ENCODE peak calls at places on chromosomes 16 and 17, in six cellular contexts. M is astrocyte of the cerebellum, C is Peyer's patch, Y is fibroblast of the aortic adventitia, O is mesothelial cell of epicardium, E is omental fat pad. F is an unnamed sample.

GRCh38 chr16:49830873-49831272 is 25.0 kb downstream of the ZNF423 start:
- DNase-seq in M (no peak), C (no peak), Y (no peak), O (no peak), E (no peak), F (no peak)

GRCh38 chr17:36849871-36850348 is 87.4 kb upstream of the LHX1 start:
- DNase-seq in M (peak; percentile 9), C (no peak), Y (peak; percentile 63), O (no peak), E (no peak), F (no peak)

GRCh38 chr17:44549736-44550135 is 7.5 kb upstream of the FZD2 start:
- DNase-seq in M (no peak), C (no peak), Y (no peak), O (no peak), E (no peak), F (no peak)

GRCh38 chr16:14613991-14614390 is 16.1 kb downstream of the PARN start:
- DNase-seq in M (no peak), C (no peak), Y (no peak), O (no peak), E (no peak), F (no peak)

GRCh38 chr17:2057714-2058520 is 3.0 kb downstream of the HIC1 start:
- DNase-seq in M (no peak), C (peak; percentile 64), Y (peak; percentile 58), O (no peak), E (no peak), F (no peak)

GRCh38 chr17:15440347-15440746 is 27.1 kb downstream of the CDRT4 start:
- DNase-seq in M (no peak), C (no peak), Y (no peak), O (no peak), E (no peak), F (no peak)

GRCh38 chr17:4161560-4162221 is 18.7 kb downstream of the CYB5D2 start:
- DNase-seq in M (no peak), C (no peak), Y (peak; percentile 22), O (no peak), E (no peak), F (no peak)

GRCh38 chr17:45123930-45124796 is 8.2 kb downstream of the PLCD3 start:
- DNase-seq in M (peak; percentile 65), C (peak; percentile 76), Y (peak; percentile 82), O (no peak), E (peak; percentile 69), F (no peak)

GRCh38 chr16:86903068-86903467 is 324.7 kb downstream of the FOXL1 start:
- DNase-seq in M (no peak), C (no peak), Y (no peak), O (no peak), E (no peak), F (no peak)

GRCh38 chr17:32007463-32008298 is 498 bp downstream of the LRRC37B start:
- DNase-seq in M (no peak), C (no peak), Y (peak; percentile 18), O (peak; percentile 50), E (no peak), F (no peak)

GRCh38 chr17:77061711-77062110 is 79.1 kb upstream of the SEC14L1 start:
- DNase-seq in M (no peak), C (no peak), Y (no peak), O (no peak), E (no peak), F (no peak)

GRCh38 chr16:57681950-57682728 is 12.5 kb upstream of the DRC7 start:
- DNase-seq in M (no peak), C (no peak), Y (no peak), O (no peak), E (no peak), F (no peak)

GRCh38 chr17:10087333-10087732 is 111.1 kb downstream of the GAS7 start:
- DNase-seq in M (no peak), C (no peak), Y (no peak), O (no peak), E (no peak), F (no peak)

GRCh38 chr17:282912-283882 is 69.4 kb downstream of the RPH3AL start:
- DNase-seq in M (no peak), C (peak; percentile 25), Y (no peak), O (no peak), E (no peak), F (no peak)

GRCh38 chr17:67633751-67634191 is 84.0 kb upstream of the NOL11 start:
- DNase-seq in M (no peak), C (no peak), Y (peak; percentile 13), O (no peak), E (no peak), F (no peak)

GRCh38 chr17:67625971-67626370 is 91.8 kb upstream of the NOL11 start:
- DNase-seq in M (no peak), C (no peak), Y (no peak), O (no peak), E (no peak), F (no peak)

GRCh38 chr17:67624886-67625656 is 92.7 kb upstream of the NOL11 start:
- DNase-seq in M (no peak), C (no peak), Y (no peak), O (no peak), E (no peak), F (no peak)

GRCh38 chr17:67628580-67629013 is 89.1 kb upstream of the NOL11 start:
- DNase-seq in M (no peak), C (no peak), Y (no peak), O (no peak), E (no peak), F (no peak)

GRCh38 chr17:67629963-67630320 is 87.8 kb upstream of the NOL11 start:
- DNase-seq in M (peak; percentile 48), C (no peak), Y (peak; percentile 87), O (no peak), E (no peak), F (peak; percentile 70)
- TF ChIP-seq CTCF in M (peak; percentile 65), C (no peak), Y (peak; percentile 77), O (no peak), E (no peak), F (peak; percentile 68)

GRCh38 chr17:74453665-74454196 is 12.7 kb upstream of the CD300A start:
- DNase-seq in M (no peak), C (peak; percentile 96), Y (no peak), O (no peak), E (no peak), F (peak; percentile 44)
- TF ChIP-seq CTCF in M (no peak), C (no peak), Y (no peak), O (no peak), E (no peak), F (no peak)

DNA sequence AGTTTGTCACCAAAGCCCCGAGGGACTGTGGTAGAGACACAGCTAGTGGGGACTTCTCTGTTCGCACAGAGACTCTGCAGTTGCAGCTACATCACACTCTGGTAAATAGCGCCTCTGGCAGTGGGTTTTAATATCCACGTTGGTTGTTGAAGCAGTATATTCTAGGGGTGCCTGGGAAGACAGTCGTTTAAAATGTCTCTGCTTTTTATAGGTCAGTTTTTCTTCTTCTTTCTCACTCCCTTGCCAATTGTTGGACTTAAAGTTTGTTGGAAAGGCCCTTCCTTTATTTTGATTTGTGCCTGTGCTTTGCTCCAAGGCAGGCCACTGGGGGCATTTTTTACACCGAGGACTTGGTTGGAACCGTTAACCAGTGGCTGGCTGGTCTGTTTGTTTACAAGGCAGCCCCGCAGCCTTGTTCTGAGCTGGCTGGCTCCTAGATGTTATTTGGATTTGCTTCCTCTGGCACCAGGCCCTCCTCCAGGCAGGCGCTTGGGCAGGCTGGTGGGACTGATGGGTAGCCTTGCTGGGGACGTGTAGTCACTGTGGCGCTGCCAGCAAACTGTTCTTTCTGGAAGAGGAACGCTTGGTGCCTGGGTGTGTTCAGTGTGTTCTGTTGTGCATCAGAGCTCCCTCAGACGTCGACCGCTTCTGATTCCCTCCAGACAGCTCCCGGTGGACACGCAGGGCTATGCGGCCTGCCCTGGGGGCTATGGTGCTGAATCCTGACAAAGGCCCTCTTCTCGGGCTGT is 218.2 kb upstream of the CHMP6 start:
- DNase-seq in M (no peak), C (no peak), Y (peak; percentile 18), O (no peak), E (no peak), F (no peak)
- TF ChIP-seq CTCF in M (no peak), C (no peak), Y (no peak), O (no peak), E (no peak), F (no peak)

GRCh38 chr16:30931068-30931655 is 7.8 kb downstream of the FBXL19 start:
- DNase-seq in M (no peak), C (no peak), Y (no peak), O (no peak), E (no peak), F (no peak)

GRCh38 chr16:30937692-30938091 is 11.2 kb upstream of the ORAI3 start:
- DNase-seq in M (no peak), C (no peak), Y (no peak), O (no peak), E (no peak), F (no peak)

GRCh38 chr16:30929167-30929566 is 5.8 kb downstream of the FBXL19 start:
- DNase-seq in M (no peak), C (no peak), Y (no peak), O (no peak), E (no peak), F (no peak)

GRCh38 chr16:30930160-30930571 is 6.8 kb downstream of the FBXL19 start:
- DNase-seq in M (no peak), C (no peak), Y (no peak), O (no peak), E (no peak), F (no peak)

GRCh38 chr16:30934827-30935557 is 11.6 kb downstream of the FBXL19 start:
- DNase-seq in M (no peak), C (no peak), Y (peak; percentile 48), O (no peak), E (no peak), F (no peak)
- TF ChIP-seq CTCF in M (peak; percentile 58), C (no peak), Y (peak; percentile 67), O (peak; percentile 19), E (no peak), F (peak; percentile 53)

GRCh38 chr16:81589975-81590650 is 145.5 kb downstream of the CMIP start:
- DNase-seq in M (no peak), C (no peak), Y (no peak), O (no peak), E (no peak), F (no peak)
- TF ChIP-seq CTCF in M (no peak), C (no peak), Y (no peak), O (no peak), E (no peak), F (no peak)

DNA sequence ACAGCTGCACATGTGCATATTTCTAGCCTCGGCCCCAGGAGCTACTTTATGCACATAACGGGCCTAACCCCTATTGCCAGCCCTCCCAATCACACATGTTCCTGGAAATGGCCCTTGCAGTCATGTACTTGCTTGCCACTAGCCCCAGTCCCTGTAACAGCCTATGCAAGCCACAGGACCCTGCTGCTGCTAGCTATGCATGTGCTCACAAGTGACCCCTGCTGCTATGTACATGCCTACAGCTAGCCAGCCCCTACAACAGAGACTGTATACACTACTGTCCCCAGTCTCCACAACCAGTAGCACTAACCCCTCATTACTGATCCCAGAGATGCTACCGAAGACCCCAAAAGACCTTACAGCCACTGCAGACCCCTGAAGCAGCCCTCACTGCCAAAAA is 1437.2 kb downstream of the CDH11 start:
- DNase-seq in M (no peak), C (no peak), Y (no peak), O (no peak), E (no peak), F (no peak)
- TF ChIP-seq CTCF in M (no peak), C (no peak), Y (no peak), O (no peak), E (no peak), F (no peak)

F was measured in AG09319.